ENCODE peak calls at places on chromosomes 5 and 9, in five cellular contexts. F, T, V, D and O are unnamed samples.

GRCh38 chr9:13535141-13535540 is 255.6 kb upstream of the MPDZ start:
- DNase-seq in F (no peak), D (no peak), V (no peak), T (no peak), O (no peak)

GRCh38 chr5:176394881-176395675 is 6.5 kb downstream of the HIGD2A start:
- DNase-seq in V (peak), D (no peak), F (no peak), T (no peak), O (no peak)

GRCh38 chr9:124248066-124248465 is 9.7 kb upstream of the NEK6 start:
- DNase-seq in T (no peak), V (no peak), F (no peak), D (no peak), O (no peak)

GRCh38 chr5:159005062-159005461 is 94.7 kb downstream of the EBF1 start:
- DNase-seq in T (no peak), V (no peak), D (no peak), F (no peak), O (no peak)

GRCh38 chr9:71636143-71636839 is 132.0 kb downstream of the CEMIP2 start:
- DNase-seq in D (no peak), F (no peak), V (no peak), T (no peak), O (no peak)

GRCh38 chr9:106976772-106977171 is 113.8 kb downstream of the ZNF462 start:
- DNase-seq in F (no peak), V (no peak), D (no peak), T (no peak), O (no peak)

GRCh38 chr5:149422429-149423286 is 43.6 kb upstream of the IL17B start:
- DNase-seq in V (peak), T (peak), D (no peak), F (no peak), O (no peak)

GRCh38 chr5:176653401-176653800 is 6.1 kb downstream of the TSPAN17 start:
- DNase-seq in F (no peak), V (peak), T (no peak), D (no peak), O (peak)

GRCh38 chr5:162995568-162995967 is 441.8 kb upstream of the CCNG1 start:
- DNase-seq in V (no peak), F (no peak), D (no peak), T (no peak), O (no peak)

GRCh38 chr5:74649421-74649973 is 9.0 kb upstream of the ENC1 start:
- DNase-seq in V (no peak), D (no peak), T (no peak), F (no peak), O (no peak)

DNA sequence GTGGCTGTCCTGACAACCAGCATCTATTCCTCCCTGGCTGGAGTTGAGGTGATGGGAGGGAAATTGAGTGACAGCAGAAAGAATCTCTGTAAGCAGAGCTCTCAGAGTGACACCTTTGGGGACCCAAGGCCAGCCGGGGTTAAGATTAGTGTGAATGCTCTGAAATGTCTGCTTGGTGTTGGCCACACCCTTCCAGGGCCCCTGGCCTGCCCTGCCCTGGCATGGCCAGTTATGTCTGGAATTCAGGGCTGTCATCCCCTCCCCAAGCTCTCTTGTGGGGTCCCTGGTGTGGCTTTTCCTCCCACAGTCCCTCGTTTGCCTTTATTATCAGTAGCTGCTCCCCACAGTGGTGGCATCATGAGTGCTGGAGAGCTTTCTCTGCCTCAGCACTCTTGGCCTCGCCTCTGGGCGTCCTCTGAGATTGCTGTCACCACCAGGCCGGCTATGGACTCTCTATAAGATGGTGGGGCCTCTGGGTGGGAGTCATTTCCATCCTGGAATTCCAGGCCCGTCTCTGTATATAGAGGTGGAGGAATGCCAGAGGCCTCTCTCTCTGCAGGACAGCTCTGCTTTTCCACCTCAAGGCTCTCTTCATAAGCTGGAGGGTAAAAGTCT is 3.7 kb downstream of the TMEM252 start:
- DNase-seq in D (no peak), T (no peak), F (no peak), V (no peak), O (no peak)
- H3K27ac ChIP-seq in D (no peak), T (no peak), F (no peak), V (no peak), O (no peak)

DNA sequence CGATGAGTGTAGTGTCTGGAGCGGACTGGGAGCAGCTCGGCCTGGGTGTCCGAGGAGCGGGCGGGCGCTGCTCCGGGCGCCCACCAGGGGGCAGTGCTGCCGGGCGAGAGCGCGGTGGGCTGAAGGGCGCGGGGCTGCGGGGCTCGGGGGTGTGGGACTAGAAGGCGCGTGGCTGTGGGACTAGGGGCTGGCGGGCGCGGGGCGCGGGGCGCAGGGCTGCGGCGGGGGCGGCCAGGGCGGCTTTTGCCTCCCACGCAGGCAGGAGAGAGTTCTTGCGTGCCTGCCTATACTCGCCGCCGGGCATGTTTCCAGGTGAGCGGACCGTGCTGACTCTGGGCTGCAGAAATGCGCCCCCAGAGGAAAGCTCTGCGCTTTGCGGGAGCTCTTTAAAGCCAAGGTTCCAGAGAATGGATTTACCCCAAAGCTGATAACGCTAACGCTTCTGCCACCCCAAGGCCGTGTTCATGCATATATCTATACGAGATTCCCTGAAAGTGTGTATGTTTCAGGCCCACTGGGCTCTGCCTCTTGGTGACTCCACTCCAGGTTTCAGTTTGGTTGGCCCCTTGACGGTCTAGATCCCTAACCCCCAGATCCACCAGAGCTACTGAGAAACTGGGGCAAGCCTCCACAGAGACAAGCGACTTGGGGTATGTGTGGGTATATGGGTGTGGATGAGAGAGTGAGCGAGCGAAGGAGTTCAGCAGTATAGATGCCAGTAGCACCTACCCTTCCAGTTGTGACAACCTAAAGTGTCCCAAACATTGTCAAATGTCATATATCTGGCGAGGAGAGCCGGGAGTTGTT is 56.2 kb downstream of the ACER2 start:
- DNase-seq in F (peak), D (peak), V (peak), T (peak), O (no peak)
- H3K27ac ChIP-seq in F (no peak), D (no peak), V (no peak), T (no peak), O (no peak)

DNA sequence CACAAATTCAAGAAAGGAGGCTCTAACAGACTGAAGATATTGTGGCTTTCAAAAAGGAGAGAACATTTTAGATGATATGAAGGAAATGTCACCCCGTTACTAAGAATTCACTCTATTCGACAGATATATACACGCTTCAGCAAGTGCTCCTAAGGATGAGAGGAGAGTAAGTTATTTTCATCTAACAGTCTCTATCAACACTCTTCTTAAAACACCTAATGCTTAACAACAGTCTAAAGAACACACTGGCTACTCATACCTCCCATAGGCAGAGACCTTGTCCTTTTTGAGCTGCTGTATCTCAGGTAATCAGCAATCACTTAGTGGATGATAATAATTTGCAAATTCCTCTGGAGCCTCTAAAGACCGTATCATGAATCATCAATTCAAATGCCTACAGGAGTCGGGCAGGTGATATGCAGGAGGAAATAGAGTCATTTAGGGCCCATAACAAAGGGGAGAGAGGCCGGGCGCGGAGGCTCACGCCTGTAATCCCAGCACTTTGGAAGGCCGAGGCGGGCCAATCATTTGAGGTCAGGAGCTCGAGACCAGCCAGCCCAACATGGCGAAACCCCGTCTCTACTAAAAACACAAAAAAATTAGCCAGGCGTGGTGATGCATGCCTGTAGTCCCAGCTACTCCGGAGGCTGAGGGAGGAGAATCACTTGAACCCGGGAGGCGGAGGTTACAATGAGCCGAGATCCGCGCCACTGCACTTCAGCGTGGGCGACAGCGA is 1.3 kb upstream of the HSDL2 start:
- DNase-seq in F (no peak), V (no peak), T (peak), D (no peak), O (peak)
- H3K27ac ChIP-seq in F (peak), V (peak), T (peak), D (peak), O (peak)

DNA sequence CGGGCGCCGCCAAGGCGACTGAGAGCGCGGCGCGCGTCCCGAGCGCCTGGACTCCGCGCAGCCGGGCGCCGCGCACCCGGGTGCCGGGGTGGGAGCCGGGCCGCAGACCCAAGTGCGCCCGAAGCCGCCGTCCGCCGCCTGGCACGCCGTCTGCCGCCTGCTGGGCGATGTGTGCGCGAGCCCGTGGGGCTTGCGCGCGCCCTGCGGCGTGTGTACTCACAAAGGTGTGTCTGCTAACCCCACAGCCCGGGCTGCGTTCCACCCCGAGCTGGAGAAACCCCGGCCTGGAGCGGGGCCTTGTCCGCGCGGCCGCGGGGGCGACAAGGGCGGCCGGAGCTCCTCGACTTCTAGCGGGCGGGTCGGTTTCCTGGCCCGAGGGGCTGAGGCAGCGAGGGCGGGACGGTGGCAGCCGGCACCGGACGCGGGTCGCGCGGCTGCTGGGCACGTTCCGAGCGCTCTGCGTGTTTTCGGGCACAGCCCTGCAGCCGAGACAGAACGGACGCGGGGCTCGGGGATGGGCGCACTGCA is 1.1 kb upstream of the ZSWIM6 start:
- DNase-seq in D (peak), F (peak), V (peak), T (peak), O (no peak)
- H3K27ac ChIP-seq in D (peak), F (peak), V (peak), T (peak), O (peak)

DNA sequence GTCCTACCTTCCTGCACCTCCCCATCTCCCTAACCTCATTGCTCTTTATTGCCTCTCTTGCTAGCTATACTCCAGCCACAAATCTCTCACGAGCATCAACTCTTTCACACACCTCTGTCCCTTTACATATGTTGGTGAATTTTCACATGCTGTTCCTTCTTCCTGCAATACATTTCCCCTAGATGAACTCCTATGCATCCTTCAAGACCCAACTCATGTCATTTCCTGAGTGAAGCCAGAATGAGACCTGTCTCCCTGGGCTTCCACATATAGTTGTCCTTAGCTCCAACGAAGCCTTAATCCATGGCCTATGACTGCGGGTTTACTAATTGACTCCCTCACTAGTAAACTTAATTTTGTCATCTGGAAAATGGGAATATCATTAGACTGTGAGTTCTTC is 297.3 kb upstream of the PANK3 start:
- DNase-seq in V (no peak), T (no peak), F (no peak), D (no peak), O (no peak)
- H3K27ac ChIP-seq in V (no peak), T (no peak), F (no peak), D (no peak), O (no peak)

DNA sequence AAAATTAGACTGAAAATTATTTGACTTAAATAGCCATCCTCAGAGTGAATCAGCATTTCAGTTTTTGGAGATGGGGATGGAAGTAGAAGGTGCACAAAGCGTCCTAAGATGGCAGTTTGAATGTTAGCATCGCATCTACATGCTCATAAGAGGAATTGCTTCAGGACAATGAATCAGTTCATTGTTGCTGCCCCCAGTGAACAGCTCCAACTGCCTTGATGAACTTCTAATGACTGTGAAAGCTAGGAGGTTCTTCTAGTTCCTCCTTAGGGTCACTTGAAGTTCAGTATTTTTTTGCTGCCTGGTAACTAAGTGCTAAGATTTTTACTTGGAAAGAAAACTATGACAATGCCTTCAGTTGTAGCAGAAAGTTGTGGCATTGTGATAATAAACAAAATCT is 271.5 kb downstream of the RAB3C start:
- DNase-seq in F (no peak), V (no peak), T (no peak), D (no peak), O (no peak)
- H3K27ac ChIP-seq in F (no peak), V (no peak), T (no peak), D (no peak), O (no peak)

GRCh38 chr5:207599-207998 is 10.4 kb downstream of the CCDC127 start:
- DNase-seq in F (no peak), V (peak), D (no peak), T (no peak), O (no peak)

GRCh38 chr5:204462-204861 is 13.2 kb downstream of the LRRC14B start:
- DNase-seq in F (no peak), T (no peak), D (no peak), V (no peak), O (no peak)

GRCh38 chr5:204966-205670 is 12.8 kb downstream of the CCDC127 start:
- DNase-seq in V (no peak), D (no peak), F (no peak), T (no peak), O (no peak)

GRCh38 chr5:206927-207536 is 10.9 kb downstream of the CCDC127 start:
- DNase-seq in F (no peak), V (no peak), D (no peak), T (no peak), O (no peak)

DNA sequence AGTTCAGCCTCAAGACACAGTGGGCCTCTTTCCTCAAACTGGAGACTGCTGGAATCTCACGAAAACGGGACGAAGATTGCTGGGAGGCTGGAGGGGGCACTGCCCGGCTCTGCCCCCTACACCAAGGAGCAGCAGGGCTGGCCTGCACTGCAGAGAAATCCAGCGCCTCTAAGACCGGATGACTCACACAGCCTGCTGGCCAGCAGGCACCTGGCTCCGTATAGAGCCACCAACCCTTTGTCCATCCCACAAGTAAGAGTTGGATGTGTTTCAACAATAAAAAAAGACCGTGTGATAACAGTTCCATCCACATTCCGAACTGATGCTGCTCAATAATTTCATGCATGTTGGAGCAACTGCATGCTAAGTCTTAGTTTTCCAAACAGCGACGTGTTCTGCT is 11.5 kb downstream of the CCDC127 start:
- DNase-seq in T (no peak), D (no peak), F (no peak), V (peak), O (no peak)
- H3K27ac ChIP-seq in T (no peak), D (no peak), F (no peak), V (no peak), O (no peak)

DNA sequence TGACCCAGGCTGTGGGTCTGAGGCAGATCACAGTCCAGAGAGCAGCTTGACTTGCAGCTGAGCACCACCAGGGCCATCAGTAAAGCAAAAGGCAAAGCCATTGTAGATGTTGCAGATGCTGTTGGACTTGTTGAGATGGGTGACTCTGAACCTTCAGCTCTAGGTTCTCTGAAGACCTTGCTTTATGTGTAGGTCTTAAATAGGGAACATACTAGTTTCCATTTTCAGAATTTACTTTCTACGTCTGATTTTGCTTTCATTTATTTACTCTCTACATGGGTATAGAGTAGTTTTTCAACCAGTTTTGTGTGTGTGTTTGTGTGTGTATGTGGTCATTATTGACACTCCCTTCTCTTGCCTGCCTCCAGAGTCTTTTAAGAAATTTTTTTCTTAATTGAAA is at the start of gene IFNA6:
- DNase-seq in T (no peak), D (no peak), V (no peak), F (no peak), O (no peak)
- H3K27ac ChIP-seq in T (no peak), D (no peak), V (no peak), F (no peak), O (no peak)

GRCh38 chr5:96901384-96901783 is 25.1 kb downstream of the ERAP2 start:
- DNase-seq in T (no peak), F (no peak), D (no peak), V (no peak), O (no peak)

GRCh38 chr5:96893342-96893741 is 17.0 kb downstream of the ERAP2 start:
- DNase-seq in F (no peak), D (no peak), T (no peak), V (peak), O (no peak)

GRCh38 chr5:96901841-96902240 is 25.5 kb downstream of the ERAP2 start:
- DNase-seq in T (no peak), D (no peak), V (no peak), F (no peak), O (no peak)

GRCh38 chr5:96896285-96896711 is 20.0 kb downstream of the ERAP2 start:
- DNase-seq in F (peak), V (no peak), T (no peak), D (no peak), O (no peak)

DNA sequence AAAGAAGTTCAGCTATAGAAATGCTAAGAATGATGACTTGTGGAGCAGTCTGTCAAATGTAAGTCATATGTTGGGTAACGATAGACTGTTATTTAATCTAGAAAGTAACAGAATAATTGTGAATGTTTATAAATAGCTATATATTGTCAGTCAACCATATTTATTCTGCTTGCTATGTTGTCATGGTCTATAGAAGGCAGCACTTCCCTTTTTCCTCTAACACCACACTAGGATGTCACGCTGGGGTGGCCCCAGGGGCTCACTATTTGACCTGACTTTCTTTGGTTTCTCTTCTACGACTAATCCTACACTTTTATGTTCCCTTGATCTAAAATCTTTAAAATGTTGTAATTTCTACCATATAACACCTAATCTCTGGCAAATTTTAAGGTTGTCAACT is 20.5 kb downstream of the ERAP2 start:
- DNase-seq in T (no peak), V (no peak), D (no peak), F (no peak), O (no peak)
- H3K27ac ChIP-seq in T (no peak), V (no peak), D (no peak), F (no peak), O (no peak)